ENCODE peak calls at places on chromosomes 13 and 19, in eight cellular contexts. One of them, this sample, is unnamed.

GRCh38 chr19:33638167-33639033 is 16.6 kb downstream of the CHST8 start:
- DNase-seq in erythroblast: no peak
- DNase-seq in mesendoderm: no peak
- DNase-seq in stimulated activated CD8-positive, alpha-beta memory T cell treated with anti-CD3 and anti-CD28 coated beads, Interleukin-12 subunit alpha, Interleukin-12 subunit beta, amount 100 ng/mL, for 4 hours: no peak
- DNase-seq in SHP77: peak; percentile 33
- DNase-seq in activated CD4-positive, alpha-beta T cell treated with anti-CD3 and anti-CD28 coated beads, Interleukin-2, amount 50 U/mL, for 1 hour: no peak
- DNase-seq in anterior cingulate cortex: no peak
- DNase-seq in activated T-cell treated with anti-CD3 and anti-CD28 coated beads for 1 hour: no peak
- DNase-seq in this sample: no peak

GRCh38 chr19:40091205-40092129 is 724 bp upstream of the ZNF780A start:
- DNase-seq in erythroblast: peak; percentile 43
- DNase-seq in stimulated activated CD8-positive, alpha-beta memory T cell treated with anti-CD3 and anti-CD28 coated beads, Interleukin-12 subunit alpha, Interleukin-12 subunit beta, amount 100 ng/mL, for 4 hours: no peak
- DNase-seq in SHP77: no peak
- DNase-seq in anterior cingulate cortex: no peak
- DNase-seq in activated T-cell treated with anti-CD3 and anti-CD28 coated beads for 1 hour: no peak
- DNase-seq in activated CD4-positive, alpha-beta T cell treated with anti-CD3 and anti-CD28 coated beads, Interleukin-2, amount 50 U/mL, for 1 hour: no peak
- DNase-seq in mesendoderm: peak; percentile 21
- DNase-seq in this sample: peak; percentile 71

GRCh38 chr19:11995174-11995573 is 30.3 kb downstream of the ZNF763 start:
- DNase-seq in activated CD4-positive, alpha-beta T cell treated with anti-CD3 and anti-CD28 coated beads, Interleukin-2, amount 50 U/mL, for 1 hour: no peak
- DNase-seq in SHP77: no peak
- DNase-seq in anterior cingulate cortex: no peak
- DNase-seq in erythroblast: peak; percentile 33
- DNase-seq in mesendoderm: peak; percentile 79
- DNase-seq in stimulated activated CD8-positive, alpha-beta memory T cell treated with anti-CD3 and anti-CD28 coated beads, Interleukin-12 subunit alpha, Interleukin-12 subunit beta, amount 100 ng/mL, for 4 hours: no peak
- DNase-seq in activated T-cell treated with anti-CD3 and anti-CD28 coated beads for 1 hour: no peak
- DNase-seq in this sample: peak; percentile 35

GRCh38 chr19:3095375-3096191 is 1.4 kb downstream of the GNA11 start:
- DNase-seq in activated CD4-positive, alpha-beta T cell treated with anti-CD3 and anti-CD28 coated beads, Interleukin-2, amount 50 U/mL, for 1 hour: peak; percentile 74
- DNase-seq in SHP77: no peak
- DNase-seq in activated T-cell treated with anti-CD3 and anti-CD28 coated beads for 1 hour: peak; percentile 40
- DNase-seq in mesendoderm: peak; percentile 88
- DNase-seq in stimulated activated CD8-positive, alpha-beta memory T cell treated with anti-CD3 and anti-CD28 coated beads, Interleukin-12 subunit alpha, Interleukin-12 subunit beta, amount 100 ng/mL, for 4 hours: peak; percentile 44
- DNase-seq in anterior cingulate cortex: no peak
- DNase-seq in erythroblast: peak; percentile 34
- DNase-seq in this sample: no peak

GRCh38 chr13:69579351-69579750 is 528.3 kb upstream of the ATXN8OS start:
- DNase-seq in stimulated activated CD8-positive, alpha-beta memory T cell treated with anti-CD3 and anti-CD28 coated beads, Interleukin-12 subunit alpha, Interleukin-12 subunit beta, amount 100 ng/mL, for 4 hours: no peak
- DNase-seq in erythroblast: no peak
- DNase-seq in anterior cingulate cortex: no peak
- DNase-seq in activated T-cell treated with anti-CD3 and anti-CD28 coated beads for 1 hour: no peak
- DNase-seq in SHP77: no peak
- DNase-seq in activated CD4-positive, alpha-beta T cell treated with anti-CD3 and anti-CD28 coated beads, Interleukin-2, amount 50 U/mL, for 1 hour: no peak
- DNase-seq in mesendoderm: peak; percentile 18
- DNase-seq in this sample: peak; percentile 58

GRCh38 chr19:29054886-29055675 is 157.9 kb downstream of the UQCRFS1 start:
- DNase-seq in mesendoderm: no peak
- DNase-seq in activated T-cell treated with anti-CD3 and anti-CD28 coated beads for 1 hour: no peak
- DNase-seq in stimulated activated CD8-positive, alpha-beta memory T cell treated with anti-CD3 and anti-CD28 coated beads, Interleukin-12 subunit alpha, Interleukin-12 subunit beta, amount 100 ng/mL, for 4 hours: no peak
- DNase-seq in anterior cingulate cortex: no peak
- DNase-seq in erythroblast: no peak
- DNase-seq in SHP77: no peak
- DNase-seq in activated CD4-positive, alpha-beta T cell treated with anti-CD3 and anti-CD28 coated beads, Interleukin-2, amount 50 U/mL, for 1 hour: no peak
- DNase-seq in this sample: no peak

GRCh38 chr19:48638831-48639381 is 1.7 kb upstream of the DBP start:
- DNase-seq in activated T-cell treated with anti-CD3 and anti-CD28 coated beads for 1 hour: no peak
- DNase-seq in erythroblast: no peak
- DNase-seq in mesendoderm: no peak
- DNase-seq in SHP77: no peak
- DNase-seq in stimulated activated CD8-positive, alpha-beta memory T cell treated with anti-CD3 and anti-CD28 coated beads, Interleukin-12 subunit alpha, Interleukin-12 subunit beta, amount 100 ng/mL, for 4 hours: no peak
- DNase-seq in anterior cingulate cortex: no peak
- DNase-seq in activated CD4-positive, alpha-beta T cell treated with anti-CD3 and anti-CD28 coated beads, Interleukin-2, amount 50 U/mL, for 1 hour: no peak
- DNase-seq in this sample: peak; percentile 57

GRCh38 chr13:48728876-48729275 is 75.1 kb downstream of the CYSLTR2 start:
- DNase-seq in activated CD4-positive, alpha-beta T cell treated with anti-CD3 and anti-CD28 coated beads, Interleukin-2, amount 50 U/mL, for 1 hour: no peak
- DNase-seq in stimulated activated CD8-positive, alpha-beta memory T cell treated with anti-CD3 and anti-CD28 coated beads, Interleukin-12 subunit alpha, Interleukin-12 subunit beta, amount 100 ng/mL, for 4 hours: no peak
- DNase-seq in mesendoderm: no peak
- DNase-seq in erythroblast: no peak
- DNase-seq in anterior cingulate cortex: no peak
- DNase-seq in activated T-cell treated with anti-CD3 and anti-CD28 coated beads for 1 hour: no peak
- DNase-seq in SHP77: no peak
- DNase-seq in this sample: no peak

GRCh38 chr19:10137751-10138682 is 18.3 kb upstream of the EIF3G start:
- DNase-seq in anterior cingulate cortex: peak; percentile 49
- DNase-seq in SHP77: no peak
- DNase-seq in mesendoderm: no peak
- DNase-seq in activated T-cell treated with anti-CD3 and anti-CD28 coated beads for 1 hour: no peak
- DNase-seq in stimulated activated CD8-positive, alpha-beta memory T cell treated with anti-CD3 and anti-CD28 coated beads, Interleukin-12 subunit alpha, Interleukin-12 subunit beta, amount 100 ng/mL, for 4 hours: no peak
- DNase-seq in activated CD4-positive, alpha-beta T cell treated with anti-CD3 and anti-CD28 coated beads, Interleukin-2, amount 50 U/mL, for 1 hour: no peak
- DNase-seq in erythroblast: no peak
- DNase-seq in this sample: no peak

GRCh38 chr19:51594774-51595109 is 23.7 kb downstream of the ZNF175 start:
- DNase-seq in activated CD4-positive, alpha-beta T cell treated with anti-CD3 and anti-CD28 coated beads, Interleukin-2, amount 50 U/mL, for 1 hour: no peak
- DNase-seq in stimulated activated CD8-positive, alpha-beta memory T cell treated with anti-CD3 and anti-CD28 coated beads, Interleukin-12 subunit alpha, Interleukin-12 subunit beta, amount 100 ng/mL, for 4 hours: no peak
- DNase-seq in anterior cingulate cortex: no peak
- DNase-seq in activated T-cell treated with anti-CD3 and anti-CD28 coated beads for 1 hour: no peak
- DNase-seq in mesendoderm: no peak
- DNase-seq in SHP77: no peak
- DNase-seq in erythroblast: no peak
- DNase-seq in this sample: no peak

GRCh38 chr13:45004096-45004495 is 14.8 kb downstream of the GPALPP1 start:
- DNase-seq in anterior cingulate cortex: no peak
- DNase-seq in activated CD4-positive, alpha-beta T cell treated with anti-CD3 and anti-CD28 coated beads, Interleukin-2, amount 50 U/mL, for 1 hour: no peak
- DNase-seq in activated T-cell treated with anti-CD3 and anti-CD28 coated beads for 1 hour: no peak
- DNase-seq in erythroblast: no peak
- DNase-seq in mesendoderm: no peak
- DNase-seq in SHP77: no peak
- DNase-seq in stimulated activated CD8-positive, alpha-beta memory T cell treated with anti-CD3 and anti-CD28 coated beads, Interleukin-12 subunit alpha, Interleukin-12 subunit beta, amount 100 ng/mL, for 4 hours: no peak
- DNase-seq in this sample: no peak

GRCh38 chr13:106063591-106064308 is 471.7 kb downstream of the EFNB2 start:
- DNase-seq in mesendoderm: no peak
- DNase-seq in activated CD4-positive, alpha-beta T cell treated with anti-CD3 and anti-CD28 coated beads, Interleukin-2, amount 50 U/mL, for 1 hour: no peak
- DNase-seq in activated T-cell treated with anti-CD3 and anti-CD28 coated beads for 1 hour: no peak
- DNase-seq in stimulated activated CD8-positive, alpha-beta memory T cell treated with anti-CD3 and anti-CD28 coated beads, Interleukin-12 subunit alpha, Interleukin-12 subunit beta, amount 100 ng/mL, for 4 hours: no peak
- DNase-seq in anterior cingulate cortex: no peak
- DNase-seq in SHP77: no peak
- DNase-seq in erythroblast: no peak
- DNase-seq in this sample: peak; percentile 26

GRCh38 chr19:58480831-58481230 is 4.7 kb downstream of the ZNF446 start:
- DNase-seq in anterior cingulate cortex: no peak
- DNase-seq in stimulated activated CD8-positive, alpha-beta memory T cell treated with anti-CD3 and anti-CD28 coated beads, Interleukin-12 subunit alpha, Interleukin-12 subunit beta, amount 100 ng/mL, for 4 hours: no peak
- DNase-seq in mesendoderm: no peak
- DNase-seq in activated T-cell treated with anti-CD3 and anti-CD28 coated beads for 1 hour: no peak
- DNase-seq in SHP77: no peak
- DNase-seq in activated CD4-positive, alpha-beta T cell treated with anti-CD3 and anti-CD28 coated beads, Interleukin-2, amount 50 U/mL, for 1 hour: no peak
- DNase-seq in erythroblast: no peak
- DNase-seq in this sample: no peak

GRCh38 chr19:16771618-16772017 is 52.0 kb downstream of the NWD1 start:
- DNase-seq in stimulated activated CD8-positive, alpha-beta memory T cell treated with anti-CD3 and anti-CD28 coated beads, Interleukin-12 subunit alpha, Interleukin-12 subunit beta, amount 100 ng/mL, for 4 hours: peak; percentile 38
- DNase-seq in activated CD4-positive, alpha-beta T cell treated with anti-CD3 and anti-CD28 coated beads, Interleukin-2, amount 50 U/mL, for 1 hour: peak; percentile 73
- DNase-seq in erythroblast: peak; percentile 91
- DNase-seq in SHP77: peak; percentile 79
- DNase-seq in mesendoderm: peak; percentile 89
- DNase-seq in anterior cingulate cortex: peak; percentile 6
- DNase-seq in activated T-cell treated with anti-CD3 and anti-CD28 coated beads for 1 hour: peak; percentile 64
- DNase-seq in this sample: peak; percentile 94

GRCh38 chr19:58395220-58395978 is at the start of gene RNF225:
- DNase-seq in SHP77: no peak
- DNase-seq in erythroblast: no peak
- DNase-seq in activated T-cell treated with anti-CD3 and anti-CD28 coated beads for 1 hour: no peak
- DNase-seq in mesendoderm: peak; percentile 79
- DNase-seq in anterior cingulate cortex: no peak
- DNase-seq in activated CD4-positive, alpha-beta T cell treated with anti-CD3 and anti-CD28 coated beads, Interleukin-2, amount 50 U/mL, for 1 hour: no peak
- DNase-seq in stimulated activated CD8-positive, alpha-beta memory T cell treated with anti-CD3 and anti-CD28 coated beads, Interleukin-12 subunit alpha, Interleukin-12 subunit beta, amount 100 ng/mL, for 4 hours: no peak
- DNase-seq in this sample: no peak

GRCh38 chr19:2083174-2083854 is 12.8 kb downstream of the MOB3A start:
- DNase-seq in SHP77: no peak
- DNase-seq in activated T-cell treated with anti-CD3 and anti-CD28 coated beads for 1 hour: peak; percentile 55
- DNase-seq in stimulated activated CD8-positive, alpha-beta memory T cell treated with anti-CD3 and anti-CD28 coated beads, Interleukin-12 subunit alpha, Interleukin-12 subunit beta, amount 100 ng/mL, for 4 hours: peak; percentile 50
- DNase-seq in erythroblast: no peak
- DNase-seq in anterior cingulate cortex: no peak
- DNase-seq in activated CD4-positive, alpha-beta T cell treated with anti-CD3 and anti-CD28 coated beads, Interleukin-2, amount 50 U/mL, for 1 hour: peak; percentile 68
- DNase-seq in mesendoderm: no peak
- DNase-seq in this sample: no peak

GRCh38 chr19:43464089-43464775 is 1.2 kb downstream of the LYPD3 start:
- DNase-seq in activated CD4-positive, alpha-beta T cell treated with anti-CD3 and anti-CD28 coated beads, Interleukin-2, amount 50 U/mL, for 1 hour: no peak
- DNase-seq in mesendoderm: no peak
- DNase-seq in SHP77: no peak
- DNase-seq in erythroblast: peak; percentile 88
- DNase-seq in activated T-cell treated with anti-CD3 and anti-CD28 coated beads for 1 hour: peak; percentile 71
- DNase-seq in stimulated activated CD8-positive, alpha-beta memory T cell treated with anti-CD3 and anti-CD28 coated beads, Interleukin-12 subunit alpha, Interleukin-12 subunit beta, amount 100 ng/mL, for 4 hours: no peak
- DNase-seq in anterior cingulate cortex: no peak
- DNase-seq in this sample: no peak

GRCh38 chr13:103140001-103140671 is 73.9 kb upstream of the SLC10A2 start:
- DNase-seq in erythroblast: peak; percentile 1
- DNase-seq in SHP77: peak; percentile 28
- DNase-seq in anterior cingulate cortex: no peak
- DNase-seq in stimulated activated CD8-positive, alpha-beta memory T cell treated with anti-CD3 and anti-CD28 coated beads, Interleukin-12 subunit alpha, Interleukin-12 subunit beta, amount 100 ng/mL, for 4 hours: no peak
- DNase-seq in mesendoderm: peak; percentile 72
- DNase-seq in activated T-cell treated with anti-CD3 and anti-CD28 coated beads for 1 hour: no peak
- DNase-seq in activated CD4-positive, alpha-beta T cell treated with anti-CD3 and anti-CD28 coated beads, Interleukin-2, amount 50 U/mL, for 1 hour: no peak
- DNase-seq in this sample: peak; percentile 78

GRCh38 chr19:42153606-42154405 is 21.6 kb upstream of the POU2F2 start:
- DNase-seq in mesendoderm: no peak
- DNase-seq in erythroblast: no peak
- DNase-seq in stimulated activated CD8-positive, alpha-beta memory T cell treated with anti-CD3 and anti-CD28 coated beads, Interleukin-12 subunit alpha, Interleukin-12 subunit beta, amount 100 ng/mL, for 4 hours: no peak
- DNase-seq in activated CD4-positive, alpha-beta T cell treated with anti-CD3 and anti-CD28 coated beads, Interleukin-2, amount 50 U/mL, for 1 hour: no peak
- DNase-seq in activated T-cell treated with anti-CD3 and anti-CD28 coated beads for 1 hour: no peak
- DNase-seq in anterior cingulate cortex: no peak
- DNase-seq in SHP77: no peak
- DNase-seq in this sample: no peak

GRCh38 chr19:4403005-4403761 is 743 bp downstream of the CHAF1A start:
- DNase-seq in mesendoderm: peak; percentile 56
- DNase-seq in activated CD4-positive, alpha-beta T cell treated with anti-CD3 and anti-CD28 coated beads, Interleukin-2, amount 50 U/mL, for 1 hour: no peak
- DNase-seq in anterior cingulate cortex: no peak
- DNase-seq in stimulated activated CD8-positive, alpha-beta memory T cell treated with anti-CD3 and anti-CD28 coated beads, Interleukin-12 subunit alpha, Interleukin-12 subunit beta, amount 100 ng/mL, for 4 hours: no peak
- DNase-seq in activated T-cell treated with anti-CD3 and anti-CD28 coated beads for 1 hour: no peak
- DNase-seq in SHP77: no peak
- DNase-seq in erythroblast: peak; percentile 63
- DNase-seq in this sample: peak; percentile 16

GRCh38 chr19:23283925-23284324 is 33.7 kb upstream of the ZNF724 start:
- DNase-seq in activated CD4-positive, alpha-beta T cell treated with anti-CD3 and anti-CD28 coated beads, Interleukin-2, amount 50 U/mL, for 1 hour: peak; percentile 65
- DNase-seq in activated T-cell treated with anti-CD3 and anti-CD28 coated beads for 1 hour: peak; percentile 52
- DNase-seq in anterior cingulate cortex: no peak
- DNase-seq in SHP77: peak; percentile 32
- DNase-seq in stimulated activated CD8-positive, alpha-beta memory T cell treated with anti-CD3 and anti-CD28 coated beads, Interleukin-12 subunit alpha, Interleukin-12 subunit beta, amount 100 ng/mL, for 4 hours: peak; percentile 17
- DNase-seq in mesendoderm: peak; percentile 85
- DNase-seq in erythroblast: peak; percentile 43
- DNase-seq in this sample: peak; percentile 65

GRCh38 chr13:99258946-99259345 is 767 bp upstream of the GPR18 start:
- DNase-seq in erythroblast: no peak
- DNase-seq in mesendoderm: no peak
- DNase-seq in SHP77: no peak
- DNase-seq in activated CD4-positive, alpha-beta T cell treated with anti-CD3 and anti-CD28 coated beads, Interleukin-2, amount 50 U/mL, for 1 hour: no peak
- DNase-seq in stimulated activated CD8-positive, alpha-beta memory T cell treated with anti-CD3 and anti-CD28 coated beads, Interleukin-12 subunit alpha, Interleukin-12 subunit beta, amount 100 ng/mL, for 4 hours: no peak
- DNase-seq in anterior cingulate cortex: no peak
- DNase-seq in activated T-cell treated with anti-CD3 and anti-CD28 coated beads for 1 hour: no peak
- DNase-seq in this sample: peak; percentile 26

GRCh38 chr13:28136916-28137315 is 1.4 kb upstream of the PAN3 start:
- DNase-seq in anterior cingulate cortex: no peak
- DNase-seq in stimulated activated CD8-positive, alpha-beta memory T cell treated with anti-CD3 and anti-CD28 coated beads, Interleukin-12 subunit alpha, Interleukin-12 subunit beta, amount 100 ng/mL, for 4 hours: no peak
- DNase-seq in mesendoderm: no peak
- DNase-seq in SHP77: no peak
- DNase-seq in activated T-cell treated with anti-CD3 and anti-CD28 coated beads for 1 hour: no peak
- DNase-seq in activated CD4-positive, alpha-beta T cell treated with anti-CD3 and anti-CD28 coated beads, Interleukin-2, amount 50 U/mL, for 1 hour: no peak
- DNase-seq in erythroblast: peak; percentile 60
- DNase-seq in this sample: peak; percentile 55

GRCh38 chr19:33267706-33268105 is 34.6 kb downstream of the CEBPA start:
- DNase-seq in SHP77: no peak
- DNase-seq in stimulated activated CD8-positive, alpha-beta memory T cell treated with anti-CD3 and anti-CD28 coated beads, Interleukin-12 subunit alpha, Interleukin-12 subunit beta, amount 100 ng/mL, for 4 hours: no peak
- DNase-seq in mesendoderm: no peak
- DNase-seq in anterior cingulate cortex: no peak
- DNase-seq in activated CD4-positive, alpha-beta T cell treated with anti-CD3 and anti-CD28 coated beads, Interleukin-2, amount 50 U/mL, for 1 hour: no peak
- DNase-seq in erythroblast: no peak
- DNase-seq in activated T-cell treated with anti-CD3 and anti-CD28 coated beads for 1 hour: no peak
- DNase-seq in this sample: no peak

GRCh38 chr19:52735734-52736133 is 890 bp upstream of the ZNF611 start:
- DNase-seq in activated T-cell treated with anti-CD3 and anti-CD28 coated beads for 1 hour: no peak
- DNase-seq in activated CD4-positive, alpha-beta T cell treated with anti-CD3 and anti-CD28 coated beads, Interleukin-2, amount 50 U/mL, for 1 hour: no peak
- DNase-seq in mesendoderm: peak; percentile 98
- DNase-seq in anterior cingulate cortex: no peak
- DNase-seq in SHP77: peak; percentile 42
- DNase-seq in stimulated activated CD8-positive, alpha-beta memory T cell treated with anti-CD3 and anti-CD28 coated beads, Interleukin-12 subunit alpha, Interleukin-12 subunit beta, amount 100 ng/mL, for 4 hours: no peak
- DNase-seq in erythroblast: no peak
- DNase-seq in this sample: no peak

GRCh38 chr19:1747285-1748114 is 5.8 kb upstream of the ONECUT3 start:
- DNase-seq in activated T-cell treated with anti-CD3 and anti-CD28 coated beads for 1 hour: peak; percentile 19
- DNase-seq in mesendoderm: peak; percentile 81
- DNase-seq in erythroblast: no peak
- DNase-seq in activated CD4-positive, alpha-beta T cell treated with anti-CD3 and anti-CD28 coated beads, Interleukin-2, amount 50 U/mL, for 1 hour: peak; percentile 38
- DNase-seq in stimulated activated CD8-positive, alpha-beta memory T cell treated with anti-CD3 and anti-CD28 coated beads, Interleukin-12 subunit alpha, Interleukin-12 subunit beta, amount 100 ng/mL, for 4 hours: peak; percentile 25
- DNase-seq in anterior cingulate cortex: no peak
- DNase-seq in SHP77: no peak
- DNase-seq in this sample: peak; percentile 11

GRCh38 chr19:39190768-39191167 is 6.0 kb upstream of the NCCRP1 start:
- DNase-seq in anterior cingulate cortex: no peak
- DNase-seq in SHP77: no peak
- DNase-seq in erythroblast: no peak
- DNase-seq in activated CD4-positive, alpha-beta T cell treated with anti-CD3 and anti-CD28 coated beads, Interleukin-2, amount 50 U/mL, for 1 hour: no peak
- DNase-seq in stimulated activated CD8-positive, alpha-beta memory T cell treated with anti-CD3 and anti-CD28 coated beads, Interleukin-12 subunit alpha, Interleukin-12 subunit beta, amount 100 ng/mL, for 4 hours: no peak
- DNase-seq in mesendoderm: peak; percentile 18
- DNase-seq in activated T-cell treated with anti-CD3 and anti-CD28 coated beads for 1 hour: no peak
- DNase-seq in this sample: no peak

GRCh38 chr13:91157273-91158014 is 190.0 kb upstream of the MIR17HG start:
- DNase-seq in anterior cingulate cortex: no peak
- DNase-seq in erythroblast: no peak
- DNase-seq in SHP77: no peak
- DNase-seq in stimulated activated CD8-positive, alpha-beta memory T cell treated with anti-CD3 and anti-CD28 coated beads, Interleukin-12 subunit alpha, Interleukin-12 subunit beta, amount 100 ng/mL, for 4 hours: no peak
- DNase-seq in activated CD4-positive, alpha-beta T cell treated with anti-CD3 and anti-CD28 coated beads, Interleukin-2, amount 50 U/mL, for 1 hour: no peak
- DNase-seq in activated T-cell treated with anti-CD3 and anti-CD28 coated beads for 1 hour: no peak
- DNase-seq in mesendoderm: no peak
- DNase-seq in this sample: no peak

GRCh38 chr13:56378566-56378965 is 762.2 kb upstream of the PRR20A start:
- DNase-seq in erythroblast: no peak
- DNase-seq in SHP77: no peak
- DNase-seq in stimulated activated CD8-positive, alpha-beta memory T cell treated with anti-CD3 and anti-CD28 coated beads, Interleukin-12 subunit alpha, Interleukin-12 subunit beta, amount 100 ng/mL, for 4 hours: no peak
- DNase-seq in anterior cingulate cortex: no peak
- DNase-seq in activated CD4-positive, alpha-beta T cell treated with anti-CD3 and anti-CD28 coated beads, Interleukin-2, amount 50 U/mL, for 1 hour: no peak
- DNase-seq in activated T-cell treated with anti-CD3 and anti-CD28 coated beads for 1 hour: no peak
- DNase-seq in mesendoderm: no peak
- DNase-seq in this sample: no peak

GRCh38 chr13:49225358-49226042 is 5.4 kb downstream of the MLNR start:
- DNase-seq in stimulated activated CD8-positive, alpha-beta memory T cell treated with anti-CD3 and anti-CD28 coated beads, Interleukin-12 subunit alpha, Interleukin-12 subunit beta, amount 100 ng/mL, for 4 hours: no peak
- DNase-seq in activated T-cell treated with anti-CD3 and anti-CD28 coated beads for 1 hour: no peak
- DNase-seq in anterior cingulate cortex: no peak
- DNase-seq in erythroblast: no peak
- DNase-seq in mesendoderm: no peak
- DNase-seq in SHP77: no peak
- DNase-seq in activated CD4-positive, alpha-beta T cell treated with anti-CD3 and anti-CD28 coated beads, Interleukin-2, amount 50 U/mL, for 1 hour: no peak
- DNase-seq in this sample: peak; percentile 11

GRCh38 chr19:1936430-1936829 is 4.5 kb upstream of the CSNK1G2 start:
- DNase-seq in stimulated activated CD8-positive, alpha-beta memory T cell treated with anti-CD3 and anti-CD28 coated beads, Interleukin-12 subunit alpha, Interleukin-12 subunit beta, amount 100 ng/mL, for 4 hours: no peak
- DNase-seq in SHP77: no peak
- DNase-seq in anterior cingulate cortex: no peak
- DNase-seq in mesendoderm: no peak
- DNase-seq in activated CD4-positive, alpha-beta T cell treated with anti-CD3 and anti-CD28 coated beads, Interleukin-2, amount 50 U/mL, for 1 hour: no peak
- DNase-seq in activated T-cell treated with anti-CD3 and anti-CD28 coated beads for 1 hour: no peak
- DNase-seq in erythroblast: no peak
- DNase-seq in this sample: no peak

GRCh38 chr19:45881082-45881908 is 4.6 kb downstream of the IRF2BP1 start:
- DNase-seq in mesendoderm: peak; percentile 43
- DNase-seq in activated CD4-positive, alpha-beta T cell treated with anti-CD3 and anti-CD28 coated beads, Interleukin-2, amount 50 U/mL, for 1 hour: no peak
- DNase-seq in stimulated activated CD8-positive, alpha-beta memory T cell treated with anti-CD3 and anti-CD28 coated beads, Interleukin-12 subunit alpha, Interleukin-12 subunit beta, amount 100 ng/mL, for 4 hours: no peak
- DNase-seq in activated T-cell treated with anti-CD3 and anti-CD28 coated beads for 1 hour: no peak
- DNase-seq in anterior cingulate cortex: no peak
- DNase-seq in erythroblast: no peak
- DNase-seq in SHP77: no peak
- DNase-seq in this sample: no peak

GRCh38 chr19:35350591-35350990 is 2.9 kb downstream of the FFAR1 start:
- DNase-seq in stimulated activated CD8-positive, alpha-beta memory T cell treated with anti-CD3 and anti-CD28 coated beads, Interleukin-12 subunit alpha, Interleukin-12 subunit beta, amount 100 ng/mL, for 4 hours: no peak
- DNase-seq in activated CD4-positive, alpha-beta T cell treated with anti-CD3 and anti-CD28 coated beads, Interleukin-2, amount 50 U/mL, for 1 hour: no peak
- DNase-seq in mesendoderm: no peak
- DNase-seq in activated T-cell treated with anti-CD3 and anti-CD28 coated beads for 1 hour: no peak
- DNase-seq in erythroblast: no peak
- DNase-seq in SHP77: no peak
- DNase-seq in anterior cingulate cortex: no peak
- DNase-seq in this sample: no peak

GRCh38 chr19:5339950-5340636 is 519 bp downstream of the PTPRS start:
- DNase-seq in anterior cingulate cortex: no peak
- DNase-seq in SHP77: no peak
- DNase-seq in activated T-cell treated with anti-CD3 and anti-CD28 coated beads for 1 hour: no peak
- DNase-seq in activated CD4-positive, alpha-beta T cell treated with anti-CD3 and anti-CD28 coated beads, Interleukin-2, amount 50 U/mL, for 1 hour: no peak
- DNase-seq in erythroblast: no peak
- DNase-seq in mesendoderm: no peak
- DNase-seq in stimulated activated CD8-positive, alpha-beta memory T cell treated with anti-CD3 and anti-CD28 coated beads, Interleukin-12 subunit alpha, Interleukin-12 subunit beta, amount 100 ng/mL, for 4 hours: no peak
- DNase-seq in this sample: no peak

This sample was measured in OCI-M1.